ENCODE peak calls at places on chromosomes 1 and 21, in six cellular contexts. F is T-helper 17 cell; I is stimulated activated CD4-positive, alpha-beta T cell treated with anti-CD3 and anti-CD28 coated beads, TNF-alpha, amount 100 ng/mL, for 1 hour; D is CD8-positive, alpha-beta T cell; A is NK-92 treated with Interleukin-12 subunit alpha and Interleukin-12 subunit beta, amount 100 ng/mL, for 24 hours; Z is NAMALWA. Q is an unnamed sample.

GRCh38 chr1:38253314-38253713 is 206.7 kb upstream of the POU3F1 start:
- DNase-seq in A (no peak), D (no peak), F (no peak), I (no peak), Z (no peak), Q (no peak)

GRCh38 chr1:92838519-92838918 is 6.7 kb downstream of the RPL5 start:
- DNase-seq in D (no peak), F (no peak), Z (peak), I (no peak), A (no peak), Q (no peak)

GRCh38 chr1:189986521-189986920 is 491.1 kb downstream of the BRINP3 start:
- DNase-seq in A (no peak), D (no peak), F (no peak), I (no peak), Z (no peak), Q (no peak)

GRCh38 chr1:245113649-245114048 is 41.1 kb upstream of the KIF26B start:
- DNase-seq in A (no peak), Z (no peak), D (no peak), I (no peak), F (no peak), Q (no peak)

GRCh38 chr1:165376041-165376810 is 19.7 kb upstream of the LMX1A start:
- DNase-seq in A (no peak), I (no peak), D (no peak), F (no peak), Z (no peak), Q (no peak)

GRCh38 chr1:56411484-56412180 is 167.7 kb downstream of the PLPP3 start:
- DNase-seq in Z (no peak), D (no peak), A (no peak), F (no peak), I (no peak), Q (no peak)

GRCh38 chr21:37557261-37557950 is 190.8 kb downstream of the DYRK1A start:
- DNase-seq in D (no peak), Z (peak), A (no peak), F (no peak), I (no peak), Q (no peak)

GRCh38 chr1:16180291-16180824 is 24.5 kb upstream of the EPHA2 start:
- DNase-seq in A (no peak), F (no peak), D (no peak), Z (no peak), I (no peak), Q (no peak)

GRCh38 chr1:183635112-183635605 is 424 bp downstream of the ARPC5 start:
- DNase-seq in A (no peak), D (no peak), I (no peak), F (peak), Z (peak), Q (no peak)

GRCh38 chr1:58432813-58433668 is 113.5 kb downstream of the OMA1 start:
- DNase-seq in D (no peak), F (no peak), A (no peak), I (no peak), Z (no peak), Q (no peak)

GRCh38 chr1:85307987-85308836 is 31.8 kb upstream of the BCL10 start:
- DNase-seq in A (no peak), F (peak), I (peak), D (peak), Z (peak), Q (peak)

GRCh38 chr1:36664564-36665287 is 182.0 kb upstream of the CSF3R start:
- DNase-seq in F (no peak), Z (no peak), D (no peak), I (no peak), A (no peak), Q (no peak)

GRCh38 chr1:21630571-21631338 is 38.4 kb downstream of the RAP1GAP start:
- DNase-seq in I (no peak), F (no peak), Z (no peak), D (no peak), A (no peak), Q (no peak)

GRCh38 chr1:85463666-85464496 is 1.1 kb downstream of the DDAH1 start:
- DNase-seq in D (no peak), F (no peak), I (no peak), A (no peak), Z (no peak), Q (no peak)

GRCh38 chr1:164587617-164588367 is 28.8 kb downstream of the PBX1 start:
- DNase-seq in D (no peak), F (no peak), Z (no peak), A (no peak), I (no peak), Q (no peak)

GRCh38 chr21:44049606-44050005 is 37.5 kb downstream of the TRAPPC10 start:
- DNase-seq in A (no peak), F (no peak), I (no peak), D (no peak), Z (no peak), Q (no peak)

GRCh38 chr1:198700396-198700795 is 61.6 kb downstream of the PTPRC start:
- DNase-seq in I (no peak), Z (no peak), F (no peak), A (no peak), D (no peak), Q (no peak)

GRCh38 chr1:156707486-156708244 is 2.3 kb upstream of the CRABP2 start:
- DNase-seq in D (no peak), F (no peak), Z (no peak), A (no peak), I (no peak), Q (no peak)

GRCh38 chr1:3821004-3821933 is 25.0 kb upstream of the LRRC47 start:
- DNase-seq in I (no peak), Z (no peak), F (no peak), D (no peak), A (no peak), Q (no peak)

GRCh38 chr21:28992526-28993292 is at the start of gene LTN1:
- DNase-seq in F (peak), A (peak), I (peak), Z (peak), D (peak), Q (peak)

GRCh38 chr1:45258059-45258650 is 51.8 kb upstream of the ZSWIM5 start:
- DNase-seq in D (no peak), F (no peak), I (no peak), Z (peak), A (no peak), Q (no peak)

GRCh38 chr21:43352568-43353281 is 74.2 kb downstream of the SIK1 start:
- DNase-seq in D (no peak), I (no peak), F (no peak), Z (peak), A (no peak), Q (no peak)

GRCh38 chr1:46550751-46551231 is 656 bp downstream of the KNCN start:
- DNase-seq in I (no peak), Z (no peak), A (no peak), D (no peak), F (no peak), Q (no peak)

GRCh38 chr1:26156285-26157038 is 2.4 kb upstream of the FAM110D start:
- DNase-seq in D (no peak), Z (no peak), F (no peak), A (no peak), I (no peak), Q (peak)

GRCh38 chr1:156517746-156518145 is 17.2 kb upstream of the MEF2D start:
- DNase-seq in D (no peak), A (no peak), Z (no peak), F (no peak), I (no peak), Q (no peak)

GRCh38 chr1:168145184-168146159 is 8.7 kb upstream of the GPR161 start:
- DNase-seq in D (peak), A (peak), Z (peak), I (peak), F (peak), Q (peak)

GRCh38 chr1:110207831-110208230 is 2.3 kb upstream of the KCNC4 start:
- DNase-seq in F (peak), Z (peak), A (peak), I (peak), D (peak), Q (peak)

GRCh38 chr1:17520041-17520440 is 19.5 kb upstream of the ARHGEF10L start:
- DNase-seq in A (no peak), Z (no peak), D (no peak), I (no peak), F (no peak), Q (no peak)

GRCh38 chr1:198778049-198778448 is 139.2 kb downstream of the PTPRC start:
- DNase-seq in F (no peak), D (no peak), Z (no peak), A (no peak), I (no peak), Q (no peak)

GRCh38 chr1:2512862-2513421 is 13.5 kb downstream of the PANK4 start:
- DNase-seq in A (no peak), Z (no peak), F (no peak), I (no peak), D (no peak), Q (no peak)

GRCh38 chr21:40841524-40842196 is 5.3 kb downstream of the DSCAM start:
- DNase-seq in D (no peak), I (no peak), F (no peak), Z (no peak), A (no peak), Q (no peak)

GRCh38 chr1:89898695-89899470 is 78.1 kb downstream of the LRRC8D start:
- DNase-seq in I (no peak), D (no peak), F (no peak), Z (no peak), A (no peak), Q (no peak)

GRCh38 chr21:33685613-33686197 is 43.4 kb downstream of the ITSN1 start:
- DNase-seq in A (no peak), I (no peak), F (no peak), Z (no peak), D (no peak), Q (no peak)

GRCh38 chr1:180131510-180131909 is 23.2 kb upstream of the QSOX1 start:
- DNase-seq in I (no peak), D (no peak), F (no peak), A (peak), Z (no peak), Q (no peak)

GRCh38 chr21:34962586-34963222 is 86.4 kb downstream of the RUNX1 start:
- DNase-seq in I (no peak), F (no peak), D (no peak), A (no peak), Z (no peak), Q (no peak)

GRCh38 chr1:184911103-184911502 is 63.2 kb downstream of the NIBAN1 start:
- DNase-seq in F (no peak), D (no peak), A (no peak), I (no peak), Z (no peak), Q (no peak)

GRCh38 chr1:200886590-200886989 is 8.1 kb upstream of the INAVA start:
- DNase-seq in Z (no peak), F (no peak), D (no peak), A (no peak), I (no peak), Q (no peak)